ENCODE peak calls at places on chromosomes 12 and 14, in ten cellular contexts. W is PC-3; D is HL-60; A is cardiac muscle cell; F is IMR-90; Q is heart right ventricle; E is right atrium auricular region; Z is hepatocyte; H is psoas muscle; O is CD8-positive, alpha-beta T cell. J is an unnamed sample.

GRCh38 chr12:57058454-57058853 is 8.5 kb upstream of the MYO1A start:
- DNase-seq in H (no peak), Z (no peak), O (no peak), A (no peak), W (no peak), F (no peak), E (no peak), Q (no peak), D (no peak), J (no peak)

GRCh38 chr12:99605-100004 is 33.0 kb downstream of the IQSEC3 start:
- DNase-seq in D (no peak), O (no peak), W (no peak), E (no peak), Z (peak; percentile 47), A (peak; percentile 46), F (peak; percentile 50), H (no peak), Q (no peak), J (no peak)

GRCh38 chr12:47698055-47698454 is 7.8 kb downstream of the RPAP3 start:
- DNase-seq in A (no peak), F (no peak), W (no peak), H (no peak), Z (no peak), D (no peak), E (no peak), Q (no peak), O (no peak), J (no peak)

GRCh38 chr12:122908915-122909314 is 13.0 kb upstream of the VPS37B start:
- DNase-seq in W (peak; percentile 22), Q (no peak), H (no peak), O (no peak), D (no peak), F (no peak), A (no peak), Z (no peak), E (no peak), J (no peak)

GRCh38 chr14:65792208-65792905 is 379.8 kb downstream of the FUT8 start:
- DNase-seq in Z (peak; percentile 28), E (no peak), O (no peak), A (no peak), D (no peak), W (peak; percentile 81), Q (no peak), H (no peak), F (peak; percentile 37), J (no peak)

GRCh38 chr14:75285331-75285730 is 6.7 kb downstream of the FOS start:
- DNase-seq in H (no peak), Q (no peak), E (no peak), W (no peak), A (no peak), Z (no peak), F (no peak), D (no peak), O (no peak), J (no peak)

GRCh38 chr12:123034022-123034541 is 53.6 kb downstream of the ARL6IP4 start:
- DNase-seq in W (no peak), E (no peak), O (no peak), D (peak; percentile 51), H (no peak), Q (no peak), F (no peak), A (no peak), Z (no peak), J (no peak)

GRCh38 chr12:95624544-95624943 is 73.3 kb upstream of the USP44 start:
- DNase-seq in Q (no peak), H (no peak), Z (no peak), A (no peak), F (peak; percentile 31), D (no peak), E (no peak), W (no peak), O (no peak), J (no peak)

GRCh38 chr14:78445275-78445674 is 275.1 kb downstream of the NRXN3 start:
- DNase-seq in F (no peak), A (no peak), E (no peak), O (no peak), W (no peak), Z (no peak), Q (no peak), H (no peak), D (no peak), J (no peak)

GRCh38 chr12:41992029-41992428 is 152.6 kb downstream of the GXYLT1 start:
- DNase-seq in Q (no peak), A (no peak), E (no peak), W (no peak), H (no peak), O (no peak), D (no peak), Z (peak; percentile 63), F (no peak), J (no peak)

GRCh38 chr12:52238916-52239649 is 6.0 kb downstream of the KRT7 start:
- DNase-seq in F (no peak), Q (no peak), W (peak; percentile 17), D (no peak), O (no peak), H (no peak), Z (no peak), A (no peak), E (no peak), J (no peak)

GRCh38 chr12:52241205-52241842 is 8.3 kb downstream of the KRT7 start:
- DNase-seq in D (no peak), W (peak; percentile 32), F (peak; percentile 39), Z (no peak), A (no peak), H (peak; percentile 17), Q (no peak), E (no peak), O (no peak), J (no peak)

GRCh38 chr12:52238206-52238840 is 5.3 kb downstream of the KRT7 start:
- DNase-seq in H (no peak), E (no peak), O (no peak), Q (no peak), D (no peak), W (peak; percentile 35), F (no peak), Z (no peak), A (peak; percentile 50), J (no peak)

GRCh38 chr12:52242442-52243263 is 9.6 kb downstream of the KRT7 start:
- DNase-seq in F (no peak), O (no peak), W (peak; percentile 14), H (peak; percentile 28), E (no peak), A (no peak), Z (no peak), D (no peak), Q (no peak), J (no peak)

GRCh38 chr12:52239767-52240166 is 6.7 kb downstream of the KRT7 start:
- DNase-seq in Q (no peak), E (no peak), O (no peak), F (no peak), Z (no peak), H (peak; percentile 6), D (no peak), W (peak; percentile 2), A (no peak), J (no peak)
- H3K27ac ChIP-seq in Q (no peak overlapping the region), E (no peak overlapping the region), O (no peak overlapping the region), F (no peak overlapping the region), Z (peak overlapping the region; percentile 37), H (no peak overlapping the region), D (no peak overlapping the region), W (peak overlapping the region; percentile 91), A (no peak overlapping the region), J (peak overlapping the region; percentile 100)

GRCh38 chr14:99187858-99188257 is 84.1 kb downstream of the BCL11B start:
- DNase-seq in Q (no peak), H (no peak), O (no peak), D (no peak), E (no peak), W (no peak), F (no peak), A (no peak), Z (no peak), J (no peak)

GRCh38 chr14:99190696-99191662 is 81.0 kb downstream of the BCL11B start:
- DNase-seq in H (no peak), Q (no peak), W (no peak), Z (no peak), F (no peak), E (no peak), D (peak; percentile 22), O (peak; percentile 57), A (no peak), J (peak; percentile 15)

GRCh38 chr14:99186956-99187690 is 84.9 kb downstream of the BCL11B start:
- DNase-seq in A (no peak), Q (no peak), O (peak; percentile 25), D (no peak), Z (no peak), H (no peak), W (no peak), F (no peak), E (no peak), J (no peak)

GRCh38 chr14:99189201-99189801 is 82.7 kb downstream of the BCL11B start:
- DNase-seq in W (no peak), O (peak; percentile 67), Q (no peak), H (no peak), F (no peak), D (no peak), E (no peak), A (no peak), Z (no peak), J (no peak)

DNA sequence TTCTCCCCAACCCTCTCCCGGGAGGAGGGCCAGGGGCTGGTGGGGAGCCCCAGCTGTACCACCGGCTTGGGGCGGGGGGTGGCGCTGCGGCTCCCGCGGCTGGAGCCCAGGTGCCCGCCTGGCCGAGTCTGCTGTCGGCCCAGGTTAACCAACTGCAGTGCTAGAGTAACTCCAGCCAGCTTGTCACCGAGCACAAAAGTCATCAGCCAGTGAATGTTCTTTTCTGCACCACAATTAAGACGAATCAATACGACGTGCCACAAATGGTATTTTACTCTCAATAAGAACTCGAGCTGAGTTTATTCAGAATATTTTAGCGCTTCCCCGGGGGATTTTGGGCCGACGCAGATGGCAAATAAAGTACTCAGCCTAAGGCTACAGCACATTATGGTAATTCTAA is 83.3 kb downstream of the BCL11B start:
- DNase-seq in O (peak; percentile 55), D (no peak), Z (no peak), A (no peak), Q (no peak), E (no peak), W (no peak), F (no peak), H (no peak), J (no peak)
- TF ChIP-seq CTCF in O (peak; percentile 58), D (no peak), Z (no peak), A (no peak), Q (no peak), E (no peak), W (no peak), F (no peak), H (peak; percentile 28), J (no peak)

GRCh38 chr12:120841525-120841924 is 62.6 kb downstream of the SPPL3 start:
- DNase-seq in Z (no peak), W (no peak), Q (no peak), E (no peak), A (no peak), H (no peak), D (no peak), F (no peak), O (no peak), J (no peak)
- H3K27ac ChIP-seq in Z (no peak overlapping the region), W (no peak overlapping the region), Q (no peak overlapping the region), E (no peak overlapping the region), A (no peak overlapping the region), H (no peak overlapping the region), D (no peak overlapping the region), F (no peak overlapping the region), O (no peak overlapping the region), J (no peak overlapping the region)

DNA sequence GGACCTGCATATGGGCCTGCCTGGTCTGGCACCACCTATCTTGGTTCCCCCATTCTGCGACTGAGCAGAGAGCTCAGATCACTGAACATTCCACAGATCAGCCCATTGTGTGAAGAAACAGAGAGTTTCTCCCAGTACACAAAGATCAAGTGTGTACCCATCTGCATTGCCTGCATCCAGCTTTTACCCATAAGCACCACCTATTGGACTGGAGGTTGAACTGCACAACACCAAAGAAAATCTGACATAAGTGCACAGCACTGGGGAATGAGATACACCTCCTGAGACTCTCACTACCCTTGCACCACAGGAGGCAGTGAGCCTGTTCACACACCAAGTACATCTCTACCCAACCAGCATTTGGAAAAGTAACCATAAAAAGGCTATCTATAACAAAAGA is 362.6 kb upstream of the CLEC14A start:
- DNase-seq in F (no peak), O (no peak), E (no peak), H (no peak), A (no peak), Q (no peak), Z (no peak), D (no peak), W (no peak), J (no peak)
- TF ChIP-seq CTCF in F (no peak), O (no peak), E (no peak), H (no peak), A (no peak), Q (no peak), Z (no peak), D (no peak), W (peak; percentile 39), J (no peak)